ENCODE peak calls at places on chromosomes 7 and 10, in seven cellular contexts. W is GM12878, S is HCT116, C is HepG2, E is K562, X is H1, M is SK-N-SH. R is an unnamed sample.
A peak's percentile ranks its signal among the peaks of the same experiment; 100 is the strongest.

GRCh38 chr10:70982443-70982842 is 94.1 kb upstream of the PCBD1 start:
- DNase-seq in S (no peak), M (no peak), X (no peak), E (no peak), W (peak; percentile 53), C (no peak), R (no peak)

GRCh38 chr7:98913612-98914011 is 35.3 kb downstream of the TRRAP start:
- DNase-seq in X (no peak), S (no peak), C (no peak), W (no peak), E (no peak), M (no peak), R (no peak)

GRCh38 chr10:74231375-74231774 is 80.4 kb downstream of the ADK start:
- DNase-seq in M (no peak), E (no peak), C (peak; percentile 20), S (no peak), W (no peak), X (no peak), R (no peak)

GRCh38 chr10:3702056-3702546 is 82.9 kb downstream of the KLF6 start:
- DNase-seq in E (no peak), X (no peak), W (no peak), C (no peak), M (no peak), S (no peak), R (no peak)

GRCh38 chr7:93138576-93138975 is 9.6 kb downstream of the SAMD9L start:
- DNase-seq in E (no peak), M (no peak), W (no peak), X (no peak), C (no peak), S (no peak), R (no peak)

GRCh38 chr10:125661418-125661941 is 21.5 kb downstream of the TEX36 start:
- DNase-seq in X (no peak), E (no peak), W (no peak), M (no peak), C (no peak), S (no peak), R (no peak)

GRCh38 chr7:51633006-51633405 is 316.4 kb upstream of the COBL start:
- DNase-seq in S (no peak), X (no peak), W (no peak), M (no peak), C (no peak), E (no peak), R (no peak)

GRCh38 chr10:113386005-113386404 is 166.8 kb upstream of the HABP2 start:
- DNase-seq in S (peak; percentile 38), M (no peak), W (no peak), C (peak; percentile 3), X (no peak), E (no peak), R (no peak)

GRCh38 chr10:28496017-28496416 is 36.9 kb upstream of the WAC start:
- DNase-seq in W (no peak), X (no peak), S (no peak), C (no peak), M (no peak), E (no peak), R (no peak)

GRCh38 chr7:142632291-142633134 is 116.8 kb upstream of the PRSS1 start:
- DNase-seq in C (peak; percentile 32), M (peak; percentile 87), E (peak; percentile 85), S (peak; percentile 63), X (peak; percentile 43), W (peak; percentile 32), R (peak; percentile 20)

GRCh38 chr10:69645296-69645665 is 15.2 kb downstream of the FAM241B start:
- DNase-seq in W (no peak), S (no peak), C (no peak), M (no peak), X (no peak), E (no peak), R (no peak)

GRCh38 chr10:17375936-17376584 is 78.3 kb downstream of the ST8SIA6 start:
- DNase-seq in X (peak; percentile 23), W (no peak), E (peak; percentile 51), M (peak; percentile 16), C (peak; percentile 17), S (no peak), R (peak; percentile 54)

GRCh38 chr7:21361413-21362130 is 66.3 kb upstream of the SP4 start:
- DNase-seq in C (peak; percentile 7), W (no peak), M (no peak), E (no peak), X (no peak), S (no peak), R (no peak)

GRCh38 chr7:620052-620451 is 100.4 kb upstream of the PDGFA start:
- DNase-seq in W (no peak), S (no peak), E (peak; percentile 21), X (no peak), M (no peak), C (no peak), R (no peak)

GRCh38 chr10:102837230-102837721 is at the start of gene CYP17A1:
- DNase-seq in W (no peak), X (no peak), E (peak; percentile 32), M (no peak), S (no peak), C (no peak), R (no peak)

GRCh38 chr7:97004931-97005763 is at the start of gene DLX6:
- DNase-seq in E (no peak), S (no peak), W (no peak), C (peak; percentile 93), X (no peak), M (peak; percentile 99), R (no peak)

GRCh38 chr7:47453093-47454056 is 128.5 kb downstream of the TNS3 start:
- DNase-seq in X (no peak), M (no peak), E (no peak), C (no peak), S (no peak), W (no peak), R (peak; percentile 67)

GRCh38 chr10:69317175-69318086 is 39.1 kb downstream of the HK1 start:
- DNase-seq in M (no peak), C (no peak), W (no peak), S (no peak), E (peak; percentile 84), X (no peak), R (no peak)

GRCh38 chr7:29564455-29565185 is 985 bp downstream of the PRR15 start:
- DNase-seq in X (no peak), W (no peak), S (no peak), C (peak; percentile 50), M (peak; percentile 79), E (no peak), R (peak; percentile 93)

GRCh38 chr10:105262666-105263065 is 621.6 kb downstream of the SORCS3 start:
- DNase-seq in E (no peak), X (no peak), S (no peak), M (no peak), C (no peak), W (no peak), R (no peak)

GRCh38 chr10:19816420-19817250 is at the start of gene PLXDC2:
- DNase-seq in C (no peak), W (no peak), M (peak; percentile 64), X (no peak), S (no peak), E (no peak), R (peak; percentile 57)

GRCh38 chr10:53808677-53809076 is 992.4 kb downstream of the PCDH15 start:
- DNase-seq in S (no peak), W (no peak), E (no peak), X (no peak), C (no peak), M (no peak), R (no peak)
- TF ChIP-seq JUND in S (no peak), W (no peak), E (no peak), X (no peak), C (no peak), M (no peak), R (no peak)

DNA sequence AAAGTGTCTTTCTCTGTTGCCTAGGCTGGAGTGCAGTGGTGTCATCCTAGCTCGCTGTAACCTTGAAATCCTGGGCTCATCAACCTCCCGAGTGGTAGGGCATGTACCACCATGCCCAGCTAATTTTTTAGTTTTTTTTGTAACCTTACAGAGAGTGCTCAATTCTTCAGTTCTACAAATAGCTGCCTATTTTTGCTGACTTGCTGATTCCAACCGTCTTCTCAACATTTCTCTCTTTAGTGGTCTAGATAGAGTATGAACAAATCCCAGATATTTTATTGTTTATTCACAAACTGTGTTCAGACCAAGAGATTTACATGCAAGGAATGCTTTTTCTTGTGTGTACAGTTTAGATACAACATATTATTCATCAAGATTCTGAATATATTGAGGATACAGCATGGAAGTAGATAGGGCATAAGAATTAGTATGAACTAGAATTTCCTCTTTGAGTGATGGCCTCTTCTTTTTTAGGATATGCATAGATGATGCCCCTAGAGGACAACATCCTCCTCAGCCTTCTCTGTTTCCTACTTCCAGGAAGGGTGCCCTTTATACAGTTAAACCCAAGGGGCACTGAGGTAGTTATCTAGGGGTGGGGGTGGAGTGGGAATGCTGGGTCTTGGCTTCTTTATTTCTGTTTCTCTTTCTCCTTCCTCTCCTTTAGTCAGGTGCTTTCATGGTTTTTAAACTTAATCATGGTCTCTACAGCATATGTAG is 26.0 kb downstream of the PRPF18 start:
- DNase-seq in M (no peak), S (no peak), C (no peak), W (no peak), X (no peak), E (no peak), R (no peak)
- TF ChIP-seq JUND in M (no peak), S (no peak), C (no peak), W (no peak), X (no peak), E (no peak), R (no peak)

GRCh38 chr7:115476666-115477065 is 553.9 kb downstream of the TFEC start:
- DNase-seq in E (no peak), M (no peak), C (no peak), W (no peak), S (no peak), X (no peak), R (no peak)

GRCh38 chr7:115479448-115479847 is 551.1 kb downstream of the TFEC start:
- DNase-seq in E (no peak), M (no peak), C (no peak), W (no peak), S (no peak), X (no peak), R (no peak)

GRCh38 chr7:115475774-115476407 is 554.0 kb downstream of the MDFIC start:
- DNase-seq in X (no peak), M (no peak), W (no peak), C (no peak), S (no peak), E (no peak), R (no peak)

GRCh38 chr7:115477193-115477651 is 553.3 kb downstream of the TFEC start:
- DNase-seq in C (no peak), M (no peak), E (no peak), W (no peak), X (no peak), S (no peak), R (no peak)

DNA sequence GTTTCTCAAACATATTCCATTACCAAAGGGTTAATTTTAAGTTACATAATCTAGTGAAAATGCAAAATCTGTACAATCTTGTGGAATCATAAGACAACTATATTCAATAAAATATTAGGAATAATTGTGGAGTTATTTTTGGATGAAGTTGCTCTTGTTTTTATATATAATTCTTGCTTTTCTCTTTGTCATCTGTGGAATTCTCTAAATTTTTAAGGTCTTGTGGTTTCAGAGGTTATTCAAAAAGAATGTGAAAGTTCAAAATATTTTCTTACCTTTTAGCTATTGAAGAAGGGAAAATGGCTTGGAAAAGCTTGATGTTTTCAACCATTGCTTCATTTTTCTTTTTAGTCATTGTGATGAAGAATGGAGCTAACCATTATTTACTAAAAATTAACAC is 552.1 kb downstream of the TFEC start:
- DNase-seq in M (no peak), W (no peak), S (no peak), X (no peak), E (no peak), C (no peak), R (no peak)
- TF ChIP-seq JUND in M (no peak), W (no peak), S (no peak), X (no peak), E (no peak), C (no peak), R (no peak)

GRCh38 chr10:77756319-77757232 is 119.0 kb upstream of the KCNMA1 start:
- DNase-seq in M (peak; percentile 65), X (peak; percentile 56), C (peak; percentile 59), E (peak; percentile 55), W (no peak), S (peak; percentile 47), R (peak; percentile 81)
- TF ChIP-seq JUND in M (no peak), X (peak; percentile 5), C (no peak), E (peak; percentile 12), W (no peak), S (no peak), R (no peak)